ENCODE peak calls at places on chromosomes 5 and 9, in ten cellular contexts. K is stimulated activated CD8-positive, alpha-beta memory T cell treated with anti-CD3 and anti-CD28 coated beads, Interleukin-15, amount 100 ng/mL, for 24 hours; T is DMS153; E is GM12892; C is MV-4-11; B is NB4; I is NCI-H2171; H is head of caudate nucleus; W is Panc1; M is lower leg skin. Y is an unnamed sample.

GRCh38 chr5:32233220-32233695 is 59.1 kb upstream of the GOLPH3 start:
- DNase-seq in B (peak), C (peak), I (no peak), E (no peak), M (no peak), H (no peak), W (no peak), T (no peak), K (no peak), Y (no peak)

GRCh38 chr9:113233146-113233545 is 11.8 kb downstream of the SLC31A1 start:
- DNase-seq in E (no peak), K (no peak), W (no peak), M (no peak), C (peak), I (no peak), H (no peak), T (no peak), B (peak), Y (peak)

GRCh38 chr5:179160584-179160983 is 100.4 kb downstream of the ZNF354C start:
- DNase-seq in M (no peak), C (peak), I (no peak), H (no peak), T (no peak), E (no peak), W (no peak), B (no peak), K (no peak), Y (no peak)

GRCh38 chr5:74094096-74094778 is 468.2 kb downstream of the ARHGEF28 start:
- DNase-seq in C (no peak), E (no peak), M (no peak), B (no peak), W (no peak), T (no peak), H (no peak), I (peak), K (no peak), Y (peak)

GRCh38 chr5:27124590-27124989 is 86.2 kb upstream of the CDH9 start:
- DNase-seq in E (no peak), M (no peak), C (peak), H (no peak), W (no peak), I (peak), K (no peak), B (peak), T (no peak), Y (no peak)

GRCh38 chr5:72410896-72411295 is 90.7 kb downstream of the PTCD2 start:
- DNase-seq in K (no peak), E (no peak), B (no peak), T (no peak), W (no peak), H (no peak), I (no peak), C (no peak), M (no peak), Y (no peak)

GRCh38 chr9:33750839-33751339 is 44.5 kb upstream of the PRSS3 start:
- DNase-seq in H (no peak), C (no peak), B (no peak), I (no peak), M (no peak), E (no peak), W (no peak), T (no peak), K (no peak), Y (peak)

GRCh38 chr5:139395844-139396640 is 1.1 kb upstream of the PROB1 start:
- DNase-seq in H (no peak), M (no peak), C (no peak), B (no peak), W (no peak), K (no peak), E (no peak), I (no peak), T (no peak), Y (no peak)

GRCh38 chr5:72096602-72097205 is 10.6 kb upstream of the MAP1B start:
- DNase-seq in C (no peak), T (no peak), E (no peak), K (no peak), M (no peak), I (no peak), H (no peak), W (no peak), B (no peak), Y (no peak)

GRCh38 chr5:132962429-132962928 is 955 bp downstream of the AFF4 start:
- DNase-seq in M (no peak), H (no peak), K (no peak), C (peak), W (peak), T (peak), E (no peak), B (peak), I (peak), Y (peak)

Y was measured in endothelial cell of umbilical vein.